ENCODE peak calls at places on chromosomes 7 and 10, in nine cellular contexts. N, G, X, Y, M, K, I, Z and D are unnamed samples.

GRCh38 chr7:877312-878232 is 1.2 kb downstream of the GET4 start:
- DNase-seq in M (no peak), Z (no peak), K (peak; percentile 86), N (no peak), Y (no peak), G (no peak), I (no peak), X (no peak), D (no peak)

GRCh38 chr10:69864321-69864720 is 62.6 kb downstream of the COL13A1 start:
- DNase-seq in Z (no peak), G (no peak), X (no peak), I (no peak), Y (peak; percentile 74), M (no peak), K (peak; percentile 45), N (peak; percentile 95), D (no peak)

GRCh38 chr10:63446716-63447440 is 18.9 kb downstream of the JMJD1C start:
- DNase-seq in K (no peak), Z (no peak), N (no peak), X (no peak), G (no peak), M (no peak), I (no peak), Y (no peak), D (no peak)

GRCh38 chr7:150733734-150734095 is 3.5 kb upstream of the GIMAP5 start:
- DNase-seq in G (no peak), K (no peak), N (no peak), I (no peak), X (no peak), M (no peak), Z (no peak), Y (no peak), D (no peak)

GRCh38 chr7:12851841-12852240 is 164.4 kb downstream of the ARL4A start:
- DNase-seq in X (peak; percentile 55), I (no peak), Z (no peak), N (peak; percentile 60), G (no peak), M (no peak), K (no peak), Y (no peak), D (no peak)

GRCh38 chr10:59181668-59182067 is 5.2 kb downstream of the PHYHIPL start:
- DNase-seq in N (peak; percentile 80), K (peak; percentile 41), I (peak; percentile 44), X (peak; percentile 34), Z (no peak), Y (no peak), M (no peak), G (no peak), D (peak; percentile 29)

GRCh38 chr7:77765906-77766800 is 32.1 kb downstream of the TMEM60 start:
- DNase-seq in I (no peak), N (peak; percentile 28), Y (no peak), M (no peak), K (no peak), G (no peak), X (no peak), Z (no peak), D (no peak)

GRCh38 chr7:137820677-137821420 is 25.9 kb downstream of the DGKI start:
- DNase-seq in Y (peak; percentile 23), X (no peak), N (peak; percentile 86), K (no peak), I (no peak), M (peak; percentile 13), G (no peak), Z (peak; percentile 68), D (no peak)

GRCh38 chr7:104241135-104241534 is 33.3 kb upstream of the ORC5 start:
- DNase-seq in G (no peak), M (no peak), N (no peak), I (no peak), X (no peak), Y (no peak), Z (no peak), K (no peak), D (no peak)

DNA sequence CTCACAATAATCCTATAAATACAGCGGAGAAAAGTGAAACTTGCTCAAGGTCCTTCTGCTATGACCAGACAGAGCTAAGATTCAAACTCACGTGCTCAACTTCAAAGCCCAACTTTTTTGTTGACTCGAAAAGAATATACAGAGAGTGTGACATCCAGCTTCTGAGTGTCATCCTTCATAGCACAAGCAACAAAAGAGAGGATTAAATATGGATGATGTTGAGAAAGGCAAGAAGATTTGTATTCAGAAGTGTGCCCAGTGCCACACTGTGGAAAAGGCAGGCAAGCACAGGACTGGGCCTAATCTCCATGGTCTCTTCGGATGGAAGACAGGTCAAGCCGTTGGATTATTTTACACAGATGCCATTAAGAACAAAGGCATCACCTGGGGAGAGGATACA is 2.1 kb upstream of the FAM3C start:
- DNase-seq in G (no peak), I (no peak), K (peak; percentile 48), X (no peak), Y (no peak), Z (no peak), N (peak; percentile 12), M (no peak), D (no peak)
- TF ChIP-seq CTCF in G (no peak), I (peak; percentile 55), K (peak; percentile 27), X (peak; percentile 37), Y (no peak), Z (no peak), N (no peak), M (no peak), D (peak; percentile 18)

GRCh38 chr10:92146781-92147180 is 144.1 kb downstream of the CPEB3 start:
- DNase-seq in M (no peak), K (no peak), I (no peak), N (no peak), Z (no peak), X (no peak), Y (no peak), G (no peak), D (no peak)

GRCh38 chr10:92142949-92143348 is 147.9 kb downstream of the CPEB3 start:
- DNase-seq in N (no peak), G (no peak), X (no peak), I (no peak), K (no peak), Y (no peak), Z (no peak), M (no peak), D (no peak)

GRCh38 chr10:92146072-92146471 is 144.8 kb downstream of the CPEB3 start:
- DNase-seq in X (no peak), M (no peak), Z (no peak), I (no peak), G (no peak), Y (no peak), N (no peak), K (no peak), D (no peak)

DNA sequence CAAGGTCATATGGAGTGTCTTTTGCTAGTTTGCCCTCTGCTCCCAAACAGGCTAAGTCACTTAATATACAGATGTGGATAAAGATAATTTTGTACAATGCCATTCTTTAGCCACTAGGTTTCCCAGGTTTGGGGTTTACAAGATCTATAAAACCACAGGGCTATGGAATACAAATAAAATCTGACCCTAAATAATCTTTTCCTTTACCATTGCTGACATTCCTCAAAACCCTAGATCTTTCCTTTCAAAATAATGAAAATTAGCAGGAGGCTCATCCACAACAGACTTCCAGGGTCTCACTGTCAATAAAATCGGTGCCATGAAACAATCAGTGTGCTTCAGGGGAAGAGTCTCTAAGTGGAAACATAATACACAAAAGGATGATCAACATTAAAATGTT is 148.4 kb downstream of the CPEB3 start:
- DNase-seq in Y (no peak), Z (no peak), X (no peak), I (no peak), G (no peak), N (no peak), K (no peak), M (no peak), D (no peak)
- TF ChIP-seq CTCF in Y (peak; percentile 21), Z (no peak), X (peak; percentile 3), I (no peak), G (no peak), N (peak; percentile 6), K (no peak), M (no peak), D (no peak)

GRCh38 chr7:85186083-85186520 is 754 bp downstream of the SEMA3D start:
- DNase-seq in Y (no peak), I (peak; percentile 83), Z (peak; percentile 66), X (peak; percentile 13), G (no peak), M (no peak), K (peak; percentile 18), N (peak; percentile 65), D (no peak)

GRCh38 chr7:85186521-85187241 is at the start of gene SEMA3D:
- DNase-seq in X (peak; percentile 48), Y (no peak), G (no peak), N (peak; percentile 81), I (peak; percentile 83), K (peak; percentile 84), M (peak; percentile 7), Z (peak; percentile 79), D (no peak)

GRCh38 chr7:85185355-85186082 is 1.3 kb downstream of the SEMA3D start:
- DNase-seq in N (peak; percentile 60), Z (peak; percentile 72), M (peak; percentile 12), Y (no peak), X (peak; percentile 18), G (no peak), I (peak; percentile 62), K (peak; percentile 24), D (no peak)

GRCh38 chr7:85191383-85191782 is 4.5 kb upstream of the SEMA3D start:
- DNase-seq in M (no peak), Z (no peak), G (no peak), I (no peak), N (peak; percentile 61), X (no peak), K (no peak), Y (no peak), D (no peak)
- TF ChIP-seq CTCF in M (peak; percentile 40), Z (no peak), G (no peak), I (peak; percentile 35), N (peak; percentile 25), X (peak; percentile 33), K (no peak), Y (peak; percentile 43), D (peak; percentile 29)

GRCh38 chr7:56079450-56080185 is 13.1 kb downstream of the PHKG1 start:
- DNase-seq in K (no peak), I (peak; percentile 57), X (no peak), Z (peak; percentile 94), G (no peak), Y (peak; percentile 47), N (peak; percentile 79), M (peak; percentile 50), D (no peak)
- TF ChIP-seq CTCF in K (no peak), I (peak; percentile 27), X (no peak), Z (peak; percentile 80), G (no peak), Y (peak; percentile 96), N (peak; percentile 94), M (peak; percentile 85), D (peak; percentile 34)

GRCh38 chr10:120578890-120579289 is 121.9 kb downstream of the PLPP4 start:
- DNase-seq in G (no peak), Z (no peak), Y (no peak), I (no peak), N (no peak), X (no peak), K (no peak), M (no peak), D (no peak)
- TF ChIP-seq CTCF in G (no peak), Z (no peak), Y (no peak), I (no peak), N (no peak), X (no peak), K (no peak), M (no peak), D (no peak)